ENCODE peak calls at places on chromosome 9, in seven cellular contexts. N, S, Y, W, Q, E and P are unnamed samples.
A peak's percentile ranks its signal among the peaks of the same experiment; 100 is the strongest.

GRCh38 chr9:92564479-92564878 is 28.7 kb upstream of the ECM2 start:
- DNase-seq in Q (no peak), S (no peak), Y (peak; percentile 68), W (peak; percentile 48), E (no peak), N (no peak), P (no peak)

GRCh38 chr9:118183571-118183970 is 479.4 kb downstream of the TLR4 start:
- DNase-seq in N (no peak), E (no peak), Y (no peak), S (no peak), W (no peak), Q (no peak), P (peak; percentile 18)

GRCh38 chr9:30075451-30076199 is 2308.8 kb upstream of the ACO1 start:
- DNase-seq in Y (no peak), S (no peak), E (no peak), W (no peak), Q (no peak), N (no peak), P (peak; percentile 11)

GRCh38 chr9:133979124-133979920 is 12.8 kb downstream of the VAV2 start:
- DNase-seq in S (no peak), Q (no peak), N (no peak), W (peak; percentile 66), E (no peak), Y (peak; percentile 43), P (no peak)

GRCh38 chr9:113541019-113541900 is 77.7 kb downstream of the RGS3 start:
- DNase-seq in Q (no peak), Y (peak; percentile 50), S (peak; percentile 58), W (peak; percentile 33), N (no peak), E (no peak), P (no peak)

GRCh38 chr9:94973491-94973941 is 247.0 kb downstream of the AOPEP start:
- DNase-seq in N (no peak), E (no peak), Y (peak; percentile 72), S (no peak), Q (no peak), W (peak; percentile 70), P (peak; percentile 38)

GRCh38 chr9:128992995-128993394 is 35.1 kb downstream of the SH3GLB2 start:
- DNase-seq in E (no peak), Q (no peak), S (peak; percentile 70), N (no peak), W (peak; percentile 40), Y (peak; percentile 11), P (no peak)

GRCh38 chr9:35110327-35110758 is 5.3 kb downstream of the ATOSB start:
- DNase-seq in E (no peak), Y (peak; percentile 56), N (no peak), Q (no peak), W (peak; percentile 77), S (peak; percentile 77), P (peak; percentile 77)

GRCh38 chr9:122954253-122954691 is 13.5 kb downstream of the RABGAP1 start:
- DNase-seq in Q (peak; percentile 59), W (peak; percentile 48), S (no peak), E (no peak), Y (peak; percentile 18), N (no peak), P (peak; percentile 65)

GRCh38 chr9:84573098-84573497 is 96.4 kb upstream of the NTRK2 start:
- DNase-seq in S (no peak), W (no peak), N (no peak), Q (no peak), E (no peak), Y (no peak), P (no peak)

GRCh38 chr9:84575705-84576104 is 93.8 kb upstream of the NTRK2 start:
- DNase-seq in N (no peak), Q (no peak), W (no peak), Y (no peak), E (no peak), S (no peak), P (no peak)

GRCh38 chr9:84567776-84568175 is 101.8 kb upstream of the NTRK2 start:
- DNase-seq in N (no peak), E (no peak), S (no peak), Q (no peak), W (no peak), Y (no peak), P (no peak)

GRCh38 chr9:84570482-84571154 is 98.9 kb upstream of the NTRK2 start:
- DNase-seq in N (no peak), Q (no peak), E (no peak), Y (no peak), W (no peak), S (no peak), P (no peak)
- TF ChIP-seq CTCF in N (no peak), Q (no peak), E (no peak), Y (no peak), W (no peak), S (no peak), P (no peak)

GRCh38 chr9:97925497-97926334 is 3.4 kb upstream of the TRMO start:
- DNase-seq in N (no peak), Y (no peak), Q (no peak), S (no peak), W (no peak), E (no peak), P (no peak)

GRCh38 chr9:97923529-97924108 is 1.3 kb upstream of the TRMO start:
- DNase-seq in E (peak; percentile 75), Y (peak; percentile 77), W (peak; percentile 86), N (peak; percentile 83), S (no peak), Q (peak; percentile 67), P (peak; percentile 36)

GRCh38 chr9:97924386-97924785 is 2.1 kb upstream of the TRMO start:
- DNase-seq in Q (no peak), E (no peak), S (no peak), N (no peak), Y (no peak), W (no peak), P (no peak)

GRCh38 chr9:97919217-97919813 is 3.0 kb downstream of the TRMO start:
- DNase-seq in W (no peak), Q (no peak), E (no peak), Y (no peak), N (no peak), S (no peak), P (no peak)

GRCh38 chr9:97921959-97922905 is at the start of gene TRMO:
- DNase-seq in Q (peak; percentile 97), Y (peak; percentile 98), N (peak; percentile 99), W (peak; percentile 99), S (peak; percentile 93), E (peak; percentile 98), P (peak; percentile 94)
- TF ChIP-seq CTCF in Q (peak; percentile 56), Y (peak; percentile 61), N (no peak), W (peak; percentile 69), S (peak; percentile 95), E (peak; percentile 67), P (peak; percentile 76)

GRCh38 chr9:112002847-112003457 is 106.3 kb downstream of the UGCG start:
- DNase-seq in E (no peak), S (no peak), Q (no peak), W (no peak), N (no peak), Y (no peak), P (no peak)

GRCh38 chr9:112002131-112002846 is 105.7 kb downstream of the UGCG start:
- DNase-seq in Y (no peak), N (no peak), S (no peak), W (no peak), E (peak; percentile 26), Q (no peak), P (no peak)

GRCh38 chr9:111999319-111999718 is 102.7 kb downstream of the UGCG start:
- DNase-seq in S (no peak), W (no peak), Q (no peak), E (no peak), Y (no peak), N (no peak), P (no peak)

GRCh38 chr9:112003538-112003937 is 106.9 kb downstream of the UGCG start:
- DNase-seq in Q (no peak), W (no peak), S (no peak), Y (no peak), N (no peak), E (no peak), P (no peak)

DNA sequence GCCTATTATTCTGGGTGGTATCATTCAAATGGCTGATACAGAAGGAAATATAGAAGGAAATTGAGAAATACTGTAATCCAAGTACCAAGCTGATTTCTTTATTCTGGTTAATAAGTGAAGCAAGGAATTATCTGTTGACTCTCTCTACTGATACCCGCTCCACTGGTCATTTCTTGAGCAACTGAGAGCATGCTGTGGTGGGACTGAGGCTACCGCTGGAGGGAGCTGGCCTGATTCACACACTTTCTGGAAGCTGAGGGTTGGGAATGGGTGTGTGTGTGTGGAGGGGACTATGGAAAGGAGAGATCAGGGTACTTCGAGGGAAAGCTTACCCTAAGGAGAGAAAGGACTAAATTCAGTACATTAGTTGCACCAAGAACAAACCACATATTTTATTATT is 104.1 kb downstream of the UGCG start:
- DNase-seq in Y (no peak), Q (no peak), N (no peak), W (no peak), E (no peak), S (no peak), P (no peak)
- TF ChIP-seq CTCF in Y (no peak), Q (no peak), N (no peak), W (no peak), E (no peak), S (no peak), P (peak; percentile 13)

GRCh38 chr9:83231039-83231438 is 168.1 kb upstream of the RASEF start:
- DNase-seq in S (no peak), E (no peak), Y (peak; percentile 51), W (peak; percentile 8), N (no peak), Q (no peak), P (no peak)
- TF ChIP-seq CTCF in S (peak; percentile 45), E (no peak), Y (peak; percentile 62), W (peak; percentile 63), N (no peak), Q (peak; percentile 44), P (no peak)

DNA sequence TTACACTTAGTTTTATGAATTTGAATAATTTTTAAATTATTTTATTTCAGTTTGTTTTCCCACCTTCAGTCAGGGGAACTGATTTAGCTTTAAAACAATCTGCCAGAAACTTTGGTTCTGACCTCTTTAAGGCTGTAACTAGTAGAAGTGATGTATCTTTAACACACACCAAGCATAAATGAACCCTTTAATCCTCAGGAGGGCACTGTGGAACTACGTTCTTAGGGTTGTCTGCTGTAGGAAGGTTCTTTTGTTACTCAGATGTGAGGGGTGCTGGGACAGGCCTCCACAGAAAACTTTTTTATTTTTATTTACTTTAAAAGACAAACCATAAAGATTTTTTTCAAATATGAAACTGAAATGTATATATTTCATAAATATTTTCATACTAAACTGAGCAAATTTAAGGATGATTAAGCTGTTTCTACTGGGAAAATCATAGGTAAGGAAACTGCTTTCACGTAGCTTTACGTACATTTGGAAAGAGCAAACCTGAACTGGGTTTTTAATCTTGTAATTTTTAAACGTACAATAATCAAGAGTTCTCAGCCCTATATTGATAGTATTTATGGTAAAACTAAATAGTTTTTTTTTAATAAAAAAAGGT is 5.3 kb downstream of the KLF4 start:
- DNase-seq in S (no peak), N (no peak), E (no peak), Q (peak; percentile 72), Y (peak; percentile 84), W (peak; percentile 88), P (no peak)
- TF ChIP-seq CTCF in S (peak; percentile 78), N (no peak), E (no peak), Q (peak; percentile 82), Y (peak; percentile 75), W (peak; percentile 53), P (peak; percentile 55)